ENCODE peak calls at places on chromosomes 2 and 18, in ten cellular contexts. One of them, this sample, is unnamed.
A peak's percentile ranks its signal among the peaks of the same experiment; 100 is the strongest.

GRCh38 chr2:97718051-97718882 is 4.9 kb downstream of the ZAP70 start:
- DNase-seq in endodermal cell: no peak
- DNase-seq in stimulated activated CD4-positive, alpha-beta T cell treated with anti-CD3 and anti-CD28 coated beads, Interleukin-4, amount 100 ng/mL, for 1 hour: peak; percentile 67
- DNase-seq in fibroblast of lung: no peak
- DNase-seq in mesenteric fat pad: no peak
- DNase-seq in GM04504: no peak
- DNase-seq in right lobe of liver: peak; percentile 17
- DNase-seq in cardiac muscle cell: no peak
- DNase-seq in erythroblast: no peak
- DNase-seq in effector memory CD8-positive, alpha-beta T cell: peak; percentile 77
- DNase-seq in this sample: no peak

GRCh38 chr2:139469985-139470384 is 689.8 kb upstream of the NXPH2 start:
- DNase-seq in right lobe of liver: no peak
- DNase-seq in mesenteric fat pad: no peak
- DNase-seq in cardiac muscle cell: no peak
- DNase-seq in effector memory CD8-positive, alpha-beta T cell: no peak
- DNase-seq in stimulated activated CD4-positive, alpha-beta T cell treated with anti-CD3 and anti-CD28 coated beads, Interleukin-4, amount 100 ng/mL, for 1 hour: no peak
- DNase-seq in GM04504: no peak
- DNase-seq in erythroblast: no peak
- DNase-seq in endodermal cell: no peak
- DNase-seq in fibroblast of lung: no peak
- DNase-seq in this sample: no peak

GRCh38 chr2:229153307-229153706 is 117.8 kb downstream of the PID1 start:
- DNase-seq in right lobe of liver: peak; percentile 25
- DNase-seq in erythroblast: no peak
- DNase-seq in stimulated activated CD4-positive, alpha-beta T cell treated with anti-CD3 and anti-CD28 coated beads, Interleukin-4, amount 100 ng/mL, for 1 hour: no peak
- DNase-seq in effector memory CD8-positive, alpha-beta T cell: no peak
- DNase-seq in endodermal cell: no peak
- DNase-seq in fibroblast of lung: no peak
- DNase-seq in cardiac muscle cell: no peak
- DNase-seq in mesenteric fat pad: no peak
- DNase-seq in GM04504: no peak
- DNase-seq in this sample: no peak

GRCh38 chr2:69013123-69013836 is at the start of gene ANTXR1:
- DNase-seq in right lobe of liver: no peak
- DNase-seq in GM04504: peak; percentile 62
- DNase-seq in erythroblast: no peak
- DNase-seq in fibroblast of lung: peak; percentile 85
- DNase-seq in stimulated activated CD4-positive, alpha-beta T cell treated with anti-CD3 and anti-CD28 coated beads, Interleukin-4, amount 100 ng/mL, for 1 hour: peak; percentile 7
- DNase-seq in effector memory CD8-positive, alpha-beta T cell: peak; percentile 6
- DNase-seq in endodermal cell: peak; percentile 89
- DNase-seq in mesenteric fat pad: no peak
- DNase-seq in cardiac muscle cell: peak; percentile 85
- DNase-seq in this sample: peak; percentile 71

GRCh38 chr2:239255643-239256042 is 145.2 kb downstream of the HDAC4 start:
- DNase-seq in erythroblast: no peak
- DNase-seq in right lobe of liver: no peak
- DNase-seq in fibroblast of lung: no peak
- DNase-seq in cardiac muscle cell: no peak
- DNase-seq in mesenteric fat pad: peak; percentile 9
- DNase-seq in endodermal cell: no peak
- DNase-seq in effector memory CD8-positive, alpha-beta T cell: no peak
- DNase-seq in GM04504: no peak
- DNase-seq in stimulated activated CD4-positive, alpha-beta T cell treated with anti-CD3 and anti-CD28 coated beads, Interleukin-4, amount 100 ng/mL, for 1 hour: no peak
- DNase-seq in this sample: no peak

GRCh38 chr2:233690444-233690843 is 2.2 kb upstream of the UGT1A6 start:
- DNase-seq in cardiac muscle cell: peak; percentile 65
- DNase-seq in endodermal cell: no peak
- DNase-seq in GM04504: no peak
- DNase-seq in fibroblast of lung: no peak
- DNase-seq in stimulated activated CD4-positive, alpha-beta T cell treated with anti-CD3 and anti-CD28 coated beads, Interleukin-4, amount 100 ng/mL, for 1 hour: no peak
- DNase-seq in erythroblast: no peak
- DNase-seq in mesenteric fat pad: no peak
- DNase-seq in right lobe of liver: no peak
- DNase-seq in effector memory CD8-positive, alpha-beta T cell: no peak
- DNase-seq in this sample: no peak

GRCh38 chr2:102101844-102102635 is 40.5 kb upstream of the IL1R1 start:
- DNase-seq in endodermal cell: no peak
- DNase-seq in mesenteric fat pad: no peak
- DNase-seq in cardiac muscle cell: peak; percentile 30
- DNase-seq in effector memory CD8-positive, alpha-beta T cell: no peak
- DNase-seq in fibroblast of lung: no peak
- DNase-seq in right lobe of liver: peak; percentile 66
- DNase-seq in stimulated activated CD4-positive, alpha-beta T cell treated with anti-CD3 and anti-CD28 coated beads, Interleukin-4, amount 100 ng/mL, for 1 hour: no peak
- DNase-seq in GM04504: no peak
- DNase-seq in erythroblast: no peak
- DNase-seq in this sample: no peak

GRCh38 chr2:232419245-232420072 is 12.8 kb downstream of the ALPG start:
- DNase-seq in effector memory CD8-positive, alpha-beta T cell: no peak
- DNase-seq in mesenteric fat pad: no peak
- DNase-seq in fibroblast of lung: no peak
- DNase-seq in stimulated activated CD4-positive, alpha-beta T cell treated with anti-CD3 and anti-CD28 coated beads, Interleukin-4, amount 100 ng/mL, for 1 hour: no peak
- DNase-seq in GM04504: no peak
- DNase-seq in right lobe of liver: no peak
- DNase-seq in erythroblast: no peak
- DNase-seq in cardiac muscle cell: no peak
- DNase-seq in endodermal cell: peak; percentile 83
- DNase-seq in this sample: no peak

GRCh38 chr2:236853558-236853957 is 232.1 kb upstream of the COPS8 start:
- DNase-seq in right lobe of liver: no peak
- DNase-seq in GM04504: no peak
- DNase-seq in effector memory CD8-positive, alpha-beta T cell: no peak
- DNase-seq in cardiac muscle cell: no peak
- DNase-seq in erythroblast: no peak
- DNase-seq in mesenteric fat pad: peak; percentile 71
- DNase-seq in stimulated activated CD4-positive, alpha-beta T cell treated with anti-CD3 and anti-CD28 coated beads, Interleukin-4, amount 100 ng/mL, for 1 hour: no peak
- DNase-seq in fibroblast of lung: no peak
- DNase-seq in endodermal cell: peak; percentile 56
- DNase-seq in this sample: no peak

GRCh38 chr2:28523873-28524272 is 28.0 kb downstream of the PLB1 start:
- DNase-seq in mesenteric fat pad: no peak
- DNase-seq in effector memory CD8-positive, alpha-beta T cell: no peak
- DNase-seq in erythroblast: no peak
- DNase-seq in right lobe of liver: no peak
- DNase-seq in endodermal cell: no peak
- DNase-seq in cardiac muscle cell: no peak
- DNase-seq in GM04504: no peak
- DNase-seq in fibroblast of lung: no peak
- DNase-seq in stimulated activated CD4-positive, alpha-beta T cell treated with anti-CD3 and anti-CD28 coated beads, Interleukin-4, amount 100 ng/mL, for 1 hour: no peak
- DNase-seq in this sample: no peak

GRCh38 chr2:197198890-197199289 is 111.7 kb downstream of the ANKRD44 start:
- DNase-seq in fibroblast of lung: no peak
- DNase-seq in right lobe of liver: peak; percentile 47
- DNase-seq in GM04504: no peak
- DNase-seq in endodermal cell: no peak
- DNase-seq in effector memory CD8-positive, alpha-beta T cell: peak; percentile 84
- DNase-seq in cardiac muscle cell: peak; percentile 66
- DNase-seq in mesenteric fat pad: no peak
- DNase-seq in erythroblast: peak; percentile 12
- DNase-seq in stimulated activated CD4-positive, alpha-beta T cell treated with anti-CD3 and anti-CD28 coated beads, Interleukin-4, amount 100 ng/mL, for 1 hour: peak; percentile 69
- DNase-seq in this sample: no peak

GRCh38 chr18:52903858-52904257 is 563.9 kb downstream of the DCC start:
- DNase-seq in mesenteric fat pad: no peak
- DNase-seq in GM04504: no peak
- DNase-seq in right lobe of liver: no peak
- DNase-seq in fibroblast of lung: peak; percentile 2
- DNase-seq in endodermal cell: peak; percentile 87
- DNase-seq in cardiac muscle cell: peak; percentile 10
- DNase-seq in stimulated activated CD4-positive, alpha-beta T cell treated with anti-CD3 and anti-CD28 coated beads, Interleukin-4, amount 100 ng/mL, for 1 hour: no peak
- DNase-seq in effector memory CD8-positive, alpha-beta T cell: no peak
- DNase-seq in erythroblast: peak; percentile 53
- DNase-seq in this sample: no peak

This sample was measured in amniotic stem cell.